ENCODE peak calls at places on chromosomes 12 and 14, in seven cellular contexts. A, Q, O, E, T, X and Y are unnamed samples.

GRCh38 chr14:68795602-68796417 is 2.9 kb upstream of the ZFP36L1 start:
- DNase-seq in A (no peak), Q (peak), O (peak), E (peak), T (no peak), X (no peak), Y (peak)

GRCh38 chr14:32087173-32087861 is 10.2 kb downstream of the ARHGAP5 start:
- DNase-seq in A (peak), Q (peak), O (no peak), E (no peak), T (no peak), X (no peak), Y (no peak)

GRCh38 chr12:100789146-100789545 is 5.4 kb upstream of the ANO4 start:
- DNase-seq in A (no peak), Q (no peak), O (no peak), E (no peak), T (no peak), X (no peak), Y (no peak)

GRCh38 chr14:91252901-91253794 is 8.6 kb upstream of the GPR68 start:
- DNase-seq in A (no peak), Q (no peak), O (peak), E (peak), T (no peak), X (no peak), Y (peak)

GRCh38 chr12:131389051-131390013 is 321.6 kb upstream of the SFSWAP start:
- DNase-seq in A (no peak), Q (no peak), O (no peak), E (no peak), T (no peak), X (no peak), Y (no peak)

GRCh38 chr12:130948136-130948535 is 5.6 kb upstream of the ADGRD1 start:
- DNase-seq in A (no peak), Q (no peak), O (no peak), E (no peak), T (no peak), X (no peak), Y (no peak)

GRCh38 chr12:87259405-87259804 is 769.8 kb downstream of the C12orf50 start:
- DNase-seq in A (no peak), Q (no peak), O (no peak), E (no peak), T (no peak), X (no peak), Y (no peak)

GRCh38 chr14:90777358-90777757 is 38.9 kb downstream of the TTC7B start:
- DNase-seq in A (no peak), Q (no peak), O (no peak), E (no peak), T (no peak), X (no peak), Y (no peak)

GRCh38 chr14:58238252-58239247 is 6.1 kb upstream of the PSMA3 start:
- DNase-seq in A (no peak), Q (no peak), O (peak), E (no peak), T (no peak), X (no peak), Y (no peak)

GRCh38 chr12:109991586-109991985 is 4.6 kb downstream of the GIT2 start:
- DNase-seq in A (no peak), Q (no peak), O (no peak), E (no peak), T (no peak), X (no peak), Y (no peak)

GRCh38 chr12:2845280-2845679 is 10.4 kb upstream of the NRIP2 start:
- DNase-seq in A (no peak), Q (no peak), O (no peak), E (no peak), T (no peak), X (no peak), Y (no peak)

GRCh38 chr12:70724444-70724843 is 87.2 kb upstream of the PTPRB start:
- DNase-seq in A (peak), Q (no peak), O (no peak), E (no peak), T (no peak), X (peak), Y (no peak)

GRCh38 chr12:105256921-105257320 is 20.9 kb upstream of the APPL2 start:
- DNase-seq in A (no peak), Q (no peak), O (no peak), E (no peak), T (no peak), X (no peak), Y (no peak)

GRCh38 chr12:24421759-24422158 is 472.3 kb upstream of the SOX5 start:
- DNase-seq in A (no peak), Q (no peak), O (no peak), E (no peak), T (no peak), X (no peak), Y (no peak)

GRCh38 chr12:122825773-122826724 is 9.2 kb upstream of the HIP1R start:
- DNase-seq in A (no peak), Q (no peak), O (no peak), E (peak), T (no peak), X (no peak), Y (no peak)

GRCh38 chr12:14884458-14884878 is 1.2 kb downstream of the MGP start:
- DNase-seq in A (no peak), Q (no peak), O (no peak), E (peak), T (peak), X (no peak), Y (no peak)

GRCh38 chr14:22466520-22466919 is 122.5 kb downstream of the DAD1 start:
- DNase-seq in A (no peak), Q (no peak), O (no peak), E (no peak), T (no peak), X (no peak), Y (no peak)

GRCh38 chr12:27970981-27971489 is 1.5 kb downstream of the PTHLH start:
- DNase-seq in A (no peak), Q (no peak), O (no peak), E (peak), T (no peak), X (peak), Y (peak)

GRCh38 chr14:22112004-22112403 is 438.4 kb upstream of the OR4E1 start:
- DNase-seq in A (no peak), Q (peak), O (peak), E (peak), T (no peak), X (no peak), Y (no peak)

GRCh38 chr12:125097427-125097826 is 32.2 kb downstream of the AACS start:
- DNase-seq in A (no peak), Q (no peak), O (no peak), E (no peak), T (no peak), X (no peak), Y (no peak)

GRCh38 chr14:60002819-60003492 is 83.0 kb downstream of the LRRC9 start:
- DNase-seq in A (no peak), Q (peak), O (no peak), E (no peak), T (no peak), X (no peak), Y (no peak)

GRCh38 chr14:60561845-60562746 is 53.1 kb downstream of the SIX6 start:
- DNase-seq in A (peak), Q (peak), O (peak), E (peak), T (peak), X (peak), Y (peak)

GRCh38 chr12:52220456-52220855 is 12.6 kb upstream of the KRT7 start:
- DNase-seq in A (no peak), Q (no peak), O (no peak), E (no peak), T (no peak), X (no peak), Y (no peak)

GRCh38 chr12:31880340-31880739 is 78.9 kb upstream of the RESF1 start:
- DNase-seq in A (no peak), Q (no peak), O (no peak), E (no peak), T (no peak), X (no peak), Y (no peak)

GRCh38 chr12:103705927-103706326 is 118.9 kb downstream of the STAB2 start:
- DNase-seq in A (peak), Q (peak), O (no peak), E (peak), T (no peak), X (peak), Y (no peak)

GRCh38 chr12:21476949-21477348 is 24.5 kb downstream of the RECQL start:
- DNase-seq in A (no peak), Q (no peak), O (no peak), E (no peak), T (no peak), X (no peak), Y (no peak)

GRCh38 chr12:126781593-126781992 is 1485.4 kb upstream of the TMEM132C start:
- DNase-seq in A (no peak), Q (no peak), O (no peak), E (no peak), T (no peak), X (no peak), Y (no peak)

GRCh38 chr12:6182279-6182898 is 17.8 kb upstream of the CD9 start:
- DNase-seq in A (no peak), Q (peak), O (peak), E (peak), T (no peak), X (no peak), Y (no peak)

GRCh38 chr12:98332626-98333025 is 182.8 kb upstream of the TMPO start:
- DNase-seq in A (no peak), Q (no peak), O (no peak), E (no peak), T (peak), X (no peak), Y (no peak)

GRCh38 chr14:23600322-23600707 is 21.7 kb upstream of the JPH4 start:
- DNase-seq in A (no peak), Q (no peak), O (no peak), E (no peak), T (no peak), X (no peak), Y (no peak)

GRCh38 chr14:69535230-69535848 is 39.3 kb downstream of the CCDC177 start:
- DNase-seq in A (peak), Q (peak), O (peak), E (peak), T (no peak), X (no peak), Y (peak)

GRCh38 chr12:64609543-64610091 is 678 bp upstream of the RASSF3 start:
- DNase-seq in A (no peak), Q (no peak), O (no peak), E (peak), T (no peak), X (no peak), Y (no peak)

GRCh38 chr12:124715121-124715990 is 147.9 kb upstream of the NCOR2 start:
- DNase-seq in A (no peak), Q (no peak), O (peak), E (no peak), T (no peak), X (no peak), Y (no peak)

GRCh38 chr14:65815127-65815526 is 402.6 kb downstream of the FUT8 start:
- DNase-seq in A (no peak), Q (no peak), O (no peak), E (no peak), T (no peak), X (no peak), Y (no peak)

GRCh38 chr12:131694116-131694838 is 16.6 kb upstream of the SFSWAP start:
- DNase-seq in A (no peak), Q (no peak), O (no peak), E (no peak), T (no peak), X (no peak), Y (peak)

GRCh38 chr14:47039336-47039735 is 387.8 kb upstream of the RPL10L start:
- DNase-seq in A (no peak), Q (no peak), O (no peak), E (no peak), T (no peak), X (no peak), Y (no peak)

GRCh38 chr14:22492601-22493000 is 96.4 kb downstream of the DAD1 start:
- DNase-seq in A (no peak), Q (no peak), O (no peak), E (no peak), T (no peak), X (no peak), Y (no peak)

GRCh38 chr14:78595797-78596196 is 425.6 kb downstream of the NRXN3 start:
- DNase-seq in A (no peak), Q (no peak), O (no peak), E (peak), T (no peak), X (peak), Y (peak)

GRCh38 chr14:34231626-34232025 is 230.4 kb downstream of the SPTSSA start:
- DNase-seq in A (no peak), Q (no peak), O (no peak), E (no peak), T (no peak), X (no peak), Y (no peak)

GRCh38 chr14:34228663-34229001 is 233.4 kb downstream of the SPTSSA start:
- DNase-seq in A (no peak), Q (no peak), O (no peak), E (no peak), T (no peak), X (no peak), Y (no peak)

GRCh38 chr14:34224221-34224620 is 237.8 kb downstream of the SPTSSA start:
- DNase-seq in A (no peak), Q (no peak), O (no peak), E (no peak), T (no peak), X (no peak), Y (no peak)

GRCh38 chr14:34229140-34229539 is 232.9 kb downstream of the SPTSSA start:
- DNase-seq in A (no peak), Q (no peak), O (no peak), E (no peak), T (no peak), X (no peak), Y (no peak)

DNA sequence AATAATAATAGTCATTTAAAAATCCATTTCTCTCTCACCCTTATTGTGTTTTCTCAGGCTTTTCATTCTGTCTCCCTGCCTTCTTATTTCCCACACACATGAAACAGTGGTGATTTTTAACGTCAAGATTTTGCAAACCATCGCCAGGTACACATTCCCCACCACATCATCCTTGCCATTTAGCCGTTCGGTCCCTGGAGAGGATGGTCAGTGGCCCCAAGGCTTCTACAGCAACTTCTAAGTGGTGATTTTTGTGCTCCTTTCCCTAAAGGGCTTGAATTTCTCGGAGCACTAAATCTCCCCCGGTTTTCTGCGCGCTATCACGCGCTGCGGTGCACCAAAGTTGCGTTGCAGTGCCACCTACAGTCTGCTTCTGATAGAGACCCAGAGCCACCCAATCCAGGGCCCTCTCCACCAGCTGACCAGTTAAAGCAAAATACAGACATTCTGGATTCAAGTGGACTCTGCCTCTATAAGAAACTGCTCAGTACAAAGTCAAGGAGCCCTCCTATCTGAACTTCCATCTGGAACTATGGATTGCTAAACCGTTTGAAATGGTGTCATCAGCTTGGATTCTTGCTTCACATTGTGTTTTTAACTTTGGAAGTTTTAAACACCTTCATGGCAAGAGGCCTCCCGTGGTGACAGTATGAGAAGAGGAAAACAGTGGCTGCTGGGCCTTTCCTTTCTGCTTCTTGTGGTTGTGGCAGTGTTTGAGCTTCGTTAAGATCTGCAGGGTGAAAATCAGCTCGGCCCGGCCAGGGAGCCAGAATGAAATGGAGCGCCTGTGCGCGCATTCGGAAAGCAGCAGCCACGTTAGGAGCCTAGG is 234.0 kb downstream of the SPTSSA start:
- DNase-seq in A (peak), Q (peak), O (peak), E (peak), T (no peak), X (peak), Y (peak)
- TF ChIP-seq YY1 in A (no peak), Q (peak), O (no peak), E (no peak), T (peak), X (no peak), Y (no peak)

DNA sequence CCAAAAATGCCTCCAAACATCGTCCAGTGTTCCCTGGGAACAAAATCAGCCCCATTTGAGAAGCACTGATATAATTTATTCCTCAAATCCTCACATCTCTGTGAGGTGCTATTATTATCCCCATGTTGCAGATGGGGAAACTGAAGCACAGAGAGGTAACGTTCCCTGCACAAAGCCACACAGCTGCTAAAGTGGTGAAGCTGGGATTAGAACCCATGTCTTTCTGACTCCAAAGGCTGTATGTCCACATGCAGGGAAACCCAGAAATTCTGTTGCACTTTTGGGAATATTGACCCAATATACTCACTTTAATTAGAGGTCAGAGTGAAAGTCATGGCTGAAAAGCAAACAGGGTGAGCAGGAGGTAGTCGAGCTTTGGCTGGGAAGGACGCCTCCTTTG is 19.1 kb upstream of the WSCD2 start:
- DNase-seq in A (no peak), Q (no peak), O (no peak), E (no peak), T (no peak), X (no peak), Y (no peak)
- TF ChIP-seq YY1 in A (no peak), Q (no peak), O (no peak), E (no peak), T (no peak), X (no peak), Y (no peak)

GRCh38 chr12:34398706-34399630 is 376.7 kb downstream of the ALG10 start:
- DNase-seq in A (no peak), Q (no peak), O (peak), E (peak), T (no peak), X (no peak), Y (peak)
- TF ChIP-seq YY1 in A (no peak), Q (no peak), O (no peak), E (no peak), T (no peak), X (no peak), Y (no peak)

GRCh38 chr14:38199768-38200167 is 7.9 kb upstream of the SSTR1 start:
- DNase-seq in A (no peak), Q (no peak), O (no peak), E (no peak), T (no peak), X (no peak), Y (no peak)

GRCh38 chr14:38199076-38199475 is 8.6 kb upstream of the SSTR1 start:
- DNase-seq in A (no peak), Q (no peak), O (no peak), E (no peak), T (no peak), X (no peak), Y (no peak)

GRCh38 chr14:38203929-38204716 is 3.6 kb upstream of the SSTR1 start:
- DNase-seq in A (no peak), Q (no peak), O (no peak), E (no peak), T (no peak), X (no peak), Y (no peak)

GRCh38 chr14:38202444-38203191 is 5.1 kb upstream of the SSTR1 start:
- DNase-seq in A (no peak), Q (no peak), O (no peak), E (no peak), T (no peak), X (no peak), Y (peak)

GRCh38 chr14:38201137-38201828 is 6.4 kb upstream of the SSTR1 start:
- DNase-seq in A (no peak), Q (no peak), O (no peak), E (no peak), T (no peak), X (no peak), Y (peak)
- TF ChIP-seq YY1 in A (no peak), Q (no peak), O (no peak), E (no peak), T (no peak), X (no peak), Y (no peak)

GRCh38 chr14:38941485-38941884 is 161.6 kb downstream of the SEC23A start:
- DNase-seq in A (no peak), Q (peak), O (no peak), E (no peak), T (no peak), X (no peak), Y (no peak)
- TF ChIP-seq YY1 in A (no peak), Q (no peak), O (no peak), E (no peak), T (no peak), X (no peak), Y (no peak)

DNA sequence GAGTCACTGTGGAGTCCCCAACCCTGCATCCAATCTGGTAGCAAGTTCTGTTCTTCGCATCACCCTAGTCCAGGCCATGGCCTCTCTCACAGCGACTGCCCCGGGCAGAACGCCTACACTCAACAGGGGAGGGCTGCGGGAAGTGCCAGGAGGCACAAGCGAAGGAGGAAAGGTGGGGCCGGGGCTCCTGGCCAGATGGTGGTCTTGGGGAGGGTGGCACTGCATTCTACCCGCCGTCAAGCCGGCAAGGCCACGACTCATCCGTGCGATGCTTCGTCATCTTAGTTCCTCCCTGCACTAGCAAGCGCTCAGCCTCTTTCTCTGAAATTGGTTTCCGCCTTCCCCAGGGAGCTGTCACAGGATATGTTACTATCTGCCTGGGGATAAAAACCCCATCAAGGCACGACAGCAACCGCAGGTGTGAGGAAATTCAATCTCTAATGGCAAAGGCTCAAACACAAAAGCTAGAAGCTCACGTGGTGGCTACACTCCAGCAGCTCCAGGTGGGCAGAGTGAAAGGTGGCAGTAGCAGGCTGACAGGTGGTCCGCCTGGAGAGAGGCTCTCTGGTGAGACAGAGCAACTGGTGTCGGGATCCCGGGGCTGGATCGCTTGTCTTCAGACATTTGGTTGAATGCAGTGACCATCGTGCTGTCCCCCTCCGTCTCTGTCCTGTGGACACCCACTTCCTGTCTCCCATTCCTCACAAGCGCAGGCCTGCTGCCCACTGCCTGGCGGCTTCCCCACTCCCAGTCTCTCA is 34.1 kb downstream of the ACADS start:
- DNase-seq in A (no peak), Q (no peak), O (no peak), E (no peak), T (no peak), X (no peak), Y (no peak)
- TF ChIP-seq YY1 in A (no peak), Q (no peak), O (no peak), E (no peak), T (no peak), X (no peak), Y (no peak)

GRCh38 chr14:74881425-74882102 is at the start of gene DLST:
- DNase-seq in A (peak), Q (peak), O (peak), E (peak), T (peak), X (peak), Y (peak)

GRCh38 chr14:74886001-74886400 is 4.3 kb downstream of the DLST start:
- DNase-seq in A (no peak), Q (no peak), O (no peak), E (no peak), T (no peak), X (peak), Y (no peak)

GRCh38 chr14:74879427-74880180 is 2.1 kb upstream of the DLST start:
- DNase-seq in A (no peak), Q (peak), O (no peak), E (no peak), T (no peak), X (no peak), Y (no peak)

GRCh38 chr14:74882103-74882920 is 596 bp downstream of the DLST start:
- DNase-seq in A (no peak), Q (no peak), O (no peak), E (peak), T (no peak), X (no peak), Y (no peak)
- TF ChIP-seq YY1 in A (no peak), Q (no peak), O (no peak), E (no peak), T (no peak), X (no peak), Y (no peak)